ENCODE peak calls at places on chromosomes 7 and 10, in six cellular contexts. B, O, V, J, N and X are unnamed samples.

GRCh38 chr10:67079126-67079525 is 153.3 kb downstream of the LRRTM3 start:
- DNase-seq in N (peak), V (no peak), B (no peak), J (no peak), O (no peak), X (no peak)

GRCh38 chr7:29297194-29297890 is 102.8 kb downstream of the CHN2 start:
- DNase-seq in J (no peak), O (no peak), B (no peak), V (no peak), N (no peak), X (no peak)

GRCh38 chr10:22824984-22825383 is 102.9 kb upstream of the ARMC3 start:
- DNase-seq in N (no peak), O (no peak), B (no peak), V (no peak), J (peak), X (no peak)

GRCh38 chr7:153886506-153887391 is 165.4 kb upstream of the DPP6 start:
- DNase-seq in N (no peak), O (no peak), B (no peak), V (no peak), J (no peak), X (peak)

GRCh38 chr7:88361357-88361756 is 54.7 kb upstream of the STEAP4 start:
- DNase-seq in V (no peak), O (no peak), N (no peak), J (no peak), B (no peak), X (no peak)

GRCh38 chr7:115191506-115191905 is 269.6 kb downstream of the MDFIC start:
- DNase-seq in N (no peak), J (no peak), B (no peak), V (no peak), O (no peak), X (no peak)

GRCh38 chr10:52409928-52410327 is 95.8 kb downstream of the DKK1 start:
- DNase-seq in B (no peak), J (no peak), V (no peak), O (no peak), N (no peak), X (no peak)

GRCh38 chr7:101608772-101609713 is 20.1 kb downstream of the MYL10 start:
- DNase-seq in N (no peak), B (no peak), J (no peak), O (peak), V (no peak), X (no peak)

GRCh38 chr7:23594879-23595604 is 2.1 kb upstream of the CCDC126 start:
- DNase-seq in V (no peak), B (no peak), N (no peak), O (no peak), J (no peak), X (no peak)

GRCh38 chr7:7524121-7524520 is 11.6 kb downstream of the COL28A1 start:
- DNase-seq in B (no peak), V (no peak), N (no peak), J (no peak), O (no peak), X (no peak)

GRCh38 chr10:70770001-70770400 is 15.2 kb downstream of the TBATA start:
- DNase-seq in N (no peak), J (no peak), O (no peak), V (no peak), B (no peak), X (no peak)

GRCh38 chr10:112519129-112519761 is 72.2 kb downstream of the VTI1A start:
- DNase-seq in V (no peak), N (no peak), B (no peak), J (no peak), O (no peak), X (no peak)

GRCh38 chr7:128938524-128939074 is 872 bp downstream of the IRF5 start:
- DNase-seq in V (no peak), N (no peak), O (no peak), J (no peak), B (no peak), X (no peak)

GRCh38 chr7:128937271-128937646 is 468 bp upstream of the IRF5 start:
- DNase-seq in O (no peak), B (no peak), J (no peak), N (no peak), V (no peak), X (no peak)

GRCh38 chr7:128939075-128939860 is 1.5 kb downstream of the IRF5 start:
- DNase-seq in V (no peak), J (no peak), N (no peak), O (no peak), B (no peak), X (no peak)

GRCh38 chr7:128936798-128937197 is 929 bp upstream of the IRF5 start:
- DNase-seq in O (no peak), V (no peak), J (no peak), B (no peak), N (no peak), X (no peak)

DNA sequence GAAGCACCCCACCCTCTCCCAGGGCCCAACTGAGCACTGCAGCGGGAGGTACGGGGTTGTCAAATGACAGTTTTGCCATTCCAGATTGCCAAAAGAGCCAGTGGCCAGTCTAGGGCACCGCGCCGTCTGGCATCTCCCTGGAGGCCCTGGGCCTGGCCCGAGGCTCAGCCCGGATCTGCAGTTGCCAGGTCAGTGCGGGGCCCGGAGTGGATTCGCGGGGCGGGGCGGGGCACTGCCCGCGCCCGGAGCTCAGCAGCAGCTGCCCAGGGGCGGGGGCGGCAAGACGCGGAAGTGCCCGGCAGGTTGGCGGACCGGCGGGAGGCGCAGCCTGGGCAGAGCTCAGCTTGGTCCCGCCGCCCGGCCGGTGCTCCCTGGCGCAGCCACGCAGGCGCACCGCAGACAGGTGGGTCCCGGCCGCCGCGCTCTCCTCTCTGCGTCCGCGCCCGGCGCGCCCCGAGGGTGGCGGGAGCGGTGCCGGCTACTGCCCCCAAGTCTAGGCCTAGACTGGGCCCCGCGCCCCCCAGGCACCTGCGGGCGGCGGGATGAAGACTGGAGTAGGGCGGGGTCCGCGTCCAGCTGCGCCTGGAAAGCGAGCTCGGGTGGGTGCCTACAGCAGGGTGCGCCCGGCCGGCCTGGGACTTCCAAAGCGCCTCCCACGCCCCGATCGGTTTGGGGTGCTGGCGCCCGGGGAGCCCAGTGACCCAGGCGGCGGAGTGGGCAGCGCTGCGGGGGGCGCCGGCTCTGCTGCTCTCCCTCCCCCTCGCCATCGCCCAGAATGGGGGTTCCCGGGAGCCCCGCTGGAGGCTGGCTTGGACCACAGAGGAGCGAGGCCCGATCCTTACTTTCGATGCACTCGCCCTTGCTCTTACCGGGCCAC is at the start of gene IRF5:
- DNase-seq in B (no peak), N (no peak), V (peak), J (peak), O (peak), X (no peak)
- TF ChIP-seq POLR2A in B (no peak), N (no peak), V (no peak), J (peak), O (peak), X (no peak)

DNA sequence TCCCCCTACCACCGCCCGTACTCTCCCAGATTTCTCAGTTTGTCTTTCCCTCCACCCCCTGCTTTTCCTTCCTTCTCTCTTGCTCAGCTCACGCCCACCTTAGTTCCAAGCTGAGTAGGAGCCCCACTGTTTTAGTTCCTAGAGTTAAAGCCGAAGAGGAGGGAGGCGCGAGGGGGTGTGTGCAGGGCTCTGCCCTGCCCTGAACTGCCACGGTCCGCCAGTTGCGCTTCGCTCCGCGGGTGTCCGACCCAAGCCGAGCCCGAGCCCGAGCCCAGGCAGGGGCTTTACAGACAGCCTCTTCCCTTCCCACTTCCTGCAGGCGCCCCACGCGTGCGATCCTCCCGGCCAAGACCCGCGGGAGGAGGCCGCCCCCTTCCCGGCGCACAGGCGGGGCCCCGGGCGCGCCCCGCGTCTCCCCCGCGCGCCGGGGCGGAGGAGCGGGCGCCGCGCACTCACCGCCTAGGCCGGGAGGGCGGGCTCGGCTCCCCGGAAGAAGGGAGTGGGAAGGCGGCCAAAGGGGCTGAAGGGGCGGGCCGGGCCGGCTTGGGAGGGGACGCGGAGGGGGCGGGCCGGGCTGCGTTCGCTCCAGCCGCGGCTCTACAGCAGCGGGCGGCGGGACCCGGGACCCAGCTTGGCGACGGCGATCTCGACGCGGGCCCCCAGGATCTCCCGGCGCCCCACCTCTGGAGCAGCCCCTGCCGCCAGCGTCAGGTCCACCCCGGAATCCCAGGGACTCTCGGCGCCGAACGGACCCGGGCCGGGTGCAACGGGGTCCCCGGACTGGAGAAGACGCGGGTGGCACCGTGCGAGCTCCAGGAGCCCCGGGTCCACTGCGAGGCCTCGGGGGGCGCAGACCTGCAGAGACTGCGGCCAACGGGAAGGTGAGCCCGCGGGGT is at the start of gene EPHB6:
- DNase-seq in N (peak), O (peak), V (peak), B (no peak), J (peak), X (peak)
- TF ChIP-seq POLR2A in N (no peak), O (peak), V (no peak), B (no peak), J (peak), X (peak)

DNA sequence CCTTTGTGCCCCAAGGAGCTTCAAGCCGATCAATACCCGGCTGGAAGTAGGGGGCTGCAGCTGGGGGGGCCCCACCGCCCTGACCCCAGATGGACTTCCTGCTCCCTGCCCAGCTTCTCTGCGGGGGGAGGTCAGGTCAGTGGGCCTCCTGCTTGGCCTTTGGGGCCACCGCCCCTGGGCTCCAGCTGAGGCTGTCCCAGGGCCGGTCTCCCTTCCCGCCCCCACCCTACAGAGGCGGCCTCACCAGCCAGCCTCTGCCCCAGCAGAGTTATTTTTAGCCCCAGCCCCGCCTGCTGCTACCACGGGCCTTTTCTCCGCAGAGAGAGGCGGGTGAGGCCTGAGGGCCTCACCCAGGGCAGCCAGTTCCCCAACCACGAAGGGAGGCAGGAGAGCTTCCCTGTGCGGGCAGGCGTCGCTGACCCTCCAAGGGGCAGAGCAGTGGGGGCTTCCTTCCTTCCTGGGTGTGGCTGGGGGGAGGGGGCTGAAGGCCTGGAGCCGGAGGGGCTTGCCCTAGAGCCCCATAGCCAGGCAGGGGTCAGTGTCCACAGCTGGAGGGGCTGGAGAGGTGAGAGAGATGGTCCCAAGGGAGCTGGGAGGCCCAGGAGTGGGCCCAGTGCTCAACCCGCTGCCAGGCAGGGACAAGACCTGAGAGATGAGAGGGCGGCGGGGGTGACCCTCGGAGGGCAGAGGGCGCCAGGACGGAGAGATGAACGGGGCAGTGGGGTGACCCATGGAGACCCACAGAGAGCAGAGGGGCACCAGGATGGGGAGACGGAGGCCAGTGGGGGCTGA is 24.6 kb downstream of the PWWP2B start:
- DNase-seq in N (peak), V (peak), B (no peak), J (peak), O (peak), X (peak)
- TF ChIP-seq POLR2A in N (peak), V (no peak), B (no peak), J (peak), O (peak), X (peak)

GRCh38 chr10:102868976-102869289 is 337 bp upstream of the AS3MT start:
- DNase-seq in J (no peak), N (no peak), B (no peak), V (no peak), O (no peak), X (no peak)

GRCh38 chr10:102870221-102870620 is 951 bp downstream of the AS3MT start:
- DNase-seq in J (no peak), B (no peak), O (no peak), N (no peak), V (no peak), X (no peak)

GRCh38 chr10:102865620-102866019 is 3.6 kb upstream of the AS3MT start:
- DNase-seq in O (no peak), N (no peak), B (no peak), V (no peak), J (no peak), X (no peak)

GRCh38 chr10:102863660-102864059 is 5.6 kb upstream of the AS3MT start:
- DNase-seq in B (no peak), J (no peak), O (no peak), N (no peak), V (no peak), X (no peak)

GRCh38 chr10:102869290-102870198 is at the start of gene AS3MT:
- DNase-seq in N (no peak), O (peak), V (peak), B (no peak), J (peak), X (peak)
- TF ChIP-seq POLR2A in N (no peak), O (peak), V (no peak), B (no peak), J (no peak), X (no peak)

GRCh38 chr7:75994388-75995051 is at the start of gene TMEM120A:
- DNase-seq in B (peak), O (peak), N (peak), V (peak), J (peak), X (peak)
- TF ChIP-seq POLR2A in B (no peak), O (peak), N (peak), V (peak), J (peak), X (peak)

GRCh38 chr10:48309711-48310226 is 3.3 kb downstream of the MAPK8 start:
- DNase-seq in J (peak), N (no peak), V (no peak), O (no peak), B (no peak), X (no peak)

GRCh38 chr10:48305905-48306264 is 592 bp upstream of the MAPK8 start:
- DNase-seq in V (no peak), J (no peak), B (no peak), N (no peak), O (no peak), X (no peak)

GRCh38 chr10:48307584-48307983 is 1.1 kb downstream of the MAPK8 start:
- DNase-seq in O (no peak), N (no peak), V (no peak), B (no peak), J (no peak), X (no peak)

GRCh38 chr10:48306870-48307531 is 524 bp downstream of the MAPK8 start:
- DNase-seq in B (no peak), O (peak), N (peak), J (peak), V (peak), X (no peak)

DNA sequence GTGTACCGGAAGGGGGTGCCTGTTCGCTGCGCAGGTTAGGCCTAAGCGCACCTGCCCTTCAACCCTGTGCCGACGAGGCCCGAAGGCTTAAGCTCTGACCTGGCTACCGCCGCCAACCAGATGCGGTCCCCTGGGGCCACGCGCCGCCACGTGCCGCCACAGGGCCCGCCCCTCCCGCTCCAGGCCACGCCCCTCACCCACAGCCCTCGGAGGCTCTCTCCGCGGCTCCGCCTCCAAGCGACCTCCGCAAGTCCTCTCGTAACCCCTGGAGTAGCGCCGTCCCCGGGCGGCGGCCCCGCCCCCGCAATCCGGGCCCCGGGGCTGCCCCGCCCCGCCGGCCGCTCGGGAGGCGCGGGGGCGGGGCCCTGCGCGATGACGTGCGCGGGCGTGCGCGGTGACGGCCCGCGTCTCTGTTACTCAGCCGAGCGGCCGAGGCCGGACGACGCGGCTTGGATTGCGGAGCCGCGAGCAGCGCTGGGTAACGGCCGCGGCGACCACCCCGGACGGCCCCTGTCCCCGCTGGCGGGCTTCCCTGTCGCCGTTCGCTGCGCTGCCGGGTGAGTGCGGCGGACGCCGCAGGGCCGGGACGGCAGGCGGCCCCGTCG is at the start of gene MAPK8:
- DNase-seq in J (peak), O (peak), N (peak), V (peak), B (peak), X (peak)
- TF ChIP-seq POLR2A in J (peak), O (peak), N (peak), V (peak), B (peak), X (peak)